ENCODE peak calls at places on chromosome 1, in six cellular contexts. W is GM18507, N is left ventricle myocardium inferior, V is T follicular helper cell, D is foreskin fibroblast, X is adipocyte. Y is an unnamed sample.

GRCh38 chr1:214332950-214333798 is 52.2 kb downstream of the SMYD2 start:
- DNase-seq in W (no peak), N (no peak), V (no peak), D (peak), X (peak), Y (peak)

GRCh38 chr1:235426143-235426542 is 58.9 kb downstream of the TBCE start:
- DNase-seq in W (no peak), N (no peak), V (no peak), D (no peak), X (no peak), Y (no peak)

GRCh38 chr1:157377216-157377821 is 175.0 kb downstream of the FCRL5 start:
- DNase-seq in W (no peak), N (no peak), V (no peak), D (peak), X (peak), Y (no peak)

GRCh38 chr1:41109316-41110263 is 88.1 kb upstream of the SLFNL1 start:
- DNase-seq in W (no peak), N (no peak), V (no peak), D (peak), X (peak), Y (peak)

GRCh38 chr1:184827600-184828368 is 73.1 kb upstream of the EDEM3 start:
- DNase-seq in W (no peak), N (no peak), V (no peak), D (peak), X (peak), Y (peak)

GRCh38 chr1:61081637-61082335 is 575 bp upstream of the NFIA start:
- DNase-seq in W (no peak), N (peak), V (peak), D (peak), X (peak), Y (no peak)

GRCh38 chr1:52571783-52572182 is 18.9 kb upstream of the TUT4 start:
- DNase-seq in W (no peak), N (no peak), V (no peak), D (peak), X (no peak), Y (peak)

GRCh38 chr1:100658716-100659026 is 60.9 kb upstream of the VCAM1 start:
- DNase-seq in W (no peak), N (no peak), V (no peak), D (no peak), X (no peak), Y (no peak)

GRCh38 chr1:209190591-209191241 is 392.8 kb upstream of the CAMK1G start:
- DNase-seq in W (peak), N (no peak), V (no peak), D (peak), X (peak), Y (no peak)

GRCh38 chr1:31586376-31587327 is 10.3 kb downstream of the TINAGL1 start:
- DNase-seq in W (no peak), N (no peak), V (no peak), D (no peak), X (no peak), Y (no peak)

GRCh38 chr1:52348704-52349301 is 17.2 kb downstream of the CC2D1B start:
- DNase-seq in W (no peak), N (no peak), V (no peak), D (peak), X (peak), Y (no peak)

GRCh38 chr1:247453256-247453655 is 4.6 kb downstream of the OR2B11 start:
- DNase-seq in W (no peak), N (no peak), V (no peak), D (no peak), X (no peak), Y (no peak)

GRCh38 chr1:57017201-57017600 is 51.4 kb upstream of the C8B start:
- DNase-seq in W (no peak), N (no peak), V (no peak), D (peak), X (no peak), Y (no peak)

GRCh38 chr1:246012271-246012854 is 494.7 kb downstream of the SMYD3 start:
- DNase-seq in W (no peak), N (no peak), V (no peak), D (peak), X (peak), Y (no peak)

GRCh38 chr1:65421341-65422174 is 1.1 kb downstream of the LEPR start:
- DNase-seq in W (no peak), N (no peak), V (no peak), D (no peak), X (peak), Y (no peak)

GRCh38 chr1:244242446-244242845 is 191.4 kb downstream of the ZBTB18 start:
- DNase-seq in W (no peak), N (no peak), V (no peak), D (no peak), X (no peak), Y (no peak)

GRCh38 chr1:168300626-168301025 is 19.9 kb downstream of the TBX19 start:
- DNase-seq in W (no peak), N (no peak), V (no peak), D (peak), X (no peak), Y (no peak)

GRCh38 chr1:204716687-204717086 is 31.1 kb upstream of the LRRN2 start:
- DNase-seq in W (no peak), N (no peak), V (no peak), D (no peak), X (no peak), Y (no peak)

GRCh38 chr1:81967957-81968356 is 167.2 kb downstream of the ADGRL2 start:
- DNase-seq in W (no peak), N (no peak), V (no peak), D (no peak), X (no peak), Y (no peak)

GRCh38 chr1:161106434-161106833 is 8.3 kb downstream of the KLHDC9 start:
- DNase-seq in W (no peak), N (no peak), V (no peak), D (no peak), X (no peak), Y (no peak)

GRCh38 chr1:203478231-203478630 is 2.6 kb downstream of the PRELP start:
- DNase-seq in W (no peak), N (no peak), V (no peak), D (no peak), X (no peak), Y (no peak)

GRCh38 chr1:201375169-201375568 is 2.3 kb downstream of the TNNT2 start:
- DNase-seq in W (no peak), N (no peak), V (no peak), D (no peak), X (no peak), Y (no peak)

GRCh38 chr1:239896569-239896968 is 195.1 kb upstream of the FMN2 start:
- DNase-seq in W (no peak), N (no peak), V (no peak), D (no peak), X (no peak), Y (no peak)

GRCh38 chr1:31517301-31517700 is 59.0 kb upstream of the TINAGL1 start:
- DNase-seq in W (no peak), N (no peak), V (no peak), D (no peak), X (no peak), Y (no peak)

GRCh38 chr1:234262754-234263105 is 110.5 kb upstream of the COA6 start:
- DNase-seq in W (no peak), N (no peak), V (no peak), D (no peak), X (no peak), Y (no peak)

GRCh38 chr1:229843627-229844238 is 217.7 kb downstream of the URB2 start:
- DNase-seq in W (no peak), N (peak), V (no peak), D (peak), X (peak), Y (no peak)

GRCh38 chr1:15406911-15407559 is 2.7 kb upstream of the EFHD2 start:
- DNase-seq in W (no peak), N (no peak), V (no peak), D (peak), X (peak), Y (peak)

GRCh38 chr1:180131510-180131909 is 23.2 kb upstream of the QSOX1 start:
- DNase-seq in W (no peak), N (no peak), V (no peak), D (peak), X (peak), Y (peak)

GRCh38 chr1:24871306-24871901 is 58.7 kb downstream of the RUNX3 start:
- DNase-seq in W (no peak), N (no peak), V (no peak), D (no peak), X (no peak), Y (no peak)

GRCh38 chr1:55064861-55065263 is 25.5 kb downstream of the PCSK9 start:
- DNase-seq in W (no peak), N (peak), V (no peak), D (peak), X (peak), Y (no peak)

GRCh38 chr1:15304708-15305326 is 57.8 kb downstream of the FHAD1 start:
- DNase-seq in W (peak), N (peak), V (peak), D (peak), X (peak), Y (no peak)

GRCh38 chr1:227939791-227940771 is 7.7 kb downstream of the WNT9A start:
- DNase-seq in W (no peak), N (no peak), V (no peak), D (no peak), X (no peak), Y (no peak)

GRCh38 chr1:110436635-110437034 is 14.3 kb upstream of the PROK1 start:
- DNase-seq in W (no peak), N (no peak), V (no peak), D (no peak), X (peak), Y (no peak)

GRCh38 chr1:61244114-61244513 is 161.8 kb downstream of the NFIA start:
- DNase-seq in W (no peak), N (no peak), V (no peak), D (peak), X (peak), Y (no peak)

GRCh38 chr1:234684854-234685253 is 74.9 kb upstream of the IRF2BP2 start:
- DNase-seq in W (no peak), N (no peak), V (no peak), D (peak), X (peak), Y (no peak)

Y was measured in HS-5.